ENCODE peak calls at places on chromosomes 11 and 22, in seven cellular contexts. F is dorsolateral prefrontal cortex, B is cardiac muscle cell, W is nephron progenitor cell, C is right atrium auricular region, O is choroid plexus epithelial cell, H is body of pancreas. T is an unnamed sample.

GRCh38 chr22:42837556-42837955 is 19.5 kb downstream of the ARFGAP3 start:
- DNase-seq in F (no peak), H (no peak), C (peak; percentile 40), O (no peak), B (no peak), W (no peak), T (no peak)

GRCh38 chr22:36415415-36416168 is 27.8 kb upstream of the MYH9 start:
- DNase-seq in W (no peak), C (no peak), H (no peak), B (no peak), F (no peak), O (no peak), T (no peak)

GRCh38 chr22:32600184-32600583 is 125.6 kb downstream of the FBXO7 start:
- DNase-seq in B (no peak), H (no peak), O (no peak), W (no peak), F (no peak), C (no peak), T (no peak)

GRCh38 chr11:45470151-45471001 is 184.2 kb upstream of the SYT13 start:
- DNase-seq in B (no peak), C (no peak), H (peak; percentile 66), W (no peak), O (peak; percentile 31), F (no peak), T (peak; percentile 82)

GRCh38 chr11:72821221-72821919 is 7.2 kb downstream of the ATG16L2 start:
- DNase-seq in O (no peak), W (no peak), C (no peak), B (no peak), H (no peak), F (no peak), T (no peak)

GRCh38 chr11:117096973-117097566 is 1.2 kb downstream of the SIK3 start:
- DNase-seq in B (no peak), F (no peak), H (no peak), C (no peak), O (no peak), W (no peak), T (no peak)

GRCh38 chr11:102280237-102280833 is 36.9 kb upstream of the BIRC3 start:
- DNase-seq in C (no peak), F (no peak), B (no peak), H (no peak), W (no peak), O (no peak), T (no peak)

GRCh38 chr22:42805016-42805997 is 51.8 kb downstream of the ARFGAP3 start:
- DNase-seq in O (peak; percentile 20), W (no peak), F (no peak), B (no peak), C (peak; percentile 55), H (peak; percentile 67), T (no peak)

GRCh38 chr11:14906614-14907392 is 14.8 kb upstream of the CYP2R1 start:
- DNase-seq in O (no peak), H (no peak), F (no peak), B (no peak), C (no peak), W (no peak), T (no peak)

GRCh38 chr11:12799373-12799835 is 125.2 kb downstream of the TEAD1 start:
- DNase-seq in B (no peak), F (no peak), C (no peak), W (no peak), H (no peak), O (no peak), T (no peak)

GRCh38 chr11:78000193-78000592 is 5.7 kb upstream of the INTS4 start:
- DNase-seq in W (peak; percentile 44), O (peak; percentile 89), F (no peak), H (peak; percentile 75), B (peak; percentile 85), C (no peak), T (peak; percentile 88)

GRCh38 chr11:88170680-88171079 is 4.6 kb downstream of the RAB38 start:
- DNase-seq in O (no peak), B (no peak), H (no peak), W (no peak), F (no peak), C (no peak), T (no peak)

GRCh38 chr11:95230054-95231034 is 658 bp downstream of the SESN3 start:
- DNase-seq in C (peak; percentile 64), W (peak; percentile 53), B (peak; percentile 53), F (peak; percentile 39), O (peak; percentile 30), H (no peak), T (peak; percentile 12)

GRCh38 chr11:33319965-33320813 is 63.0 kb downstream of the HIPK3 start:
- DNase-seq in C (no peak), F (no peak), W (no peak), H (no peak), B (peak; percentile 27), O (no peak), T (no peak)

GRCh38 chr11:70699294-70700221 is 301.2 kb downstream of the CTTN start:
- DNase-seq in W (no peak), C (no peak), O (no peak), F (no peak), H (no peak), B (peak; percentile 35), T (no peak)

GRCh38 chr22:48492371-48493320 is 1335.0 kb downstream of the BRD1 start:
- DNase-seq in O (peak; percentile 85), H (peak; percentile 73), C (peak; percentile 63), W (peak; percentile 70), F (peak; percentile 81), B (peak; percentile 62), T (peak; percentile 76)

GRCh38 chr11:114986365-114986764 is 308.0 kb downstream of the NXPE2 start:
- DNase-seq in F (no peak), C (no peak), O (no peak), H (no peak), B (no peak), W (no peak), T (no peak)

GRCh38 chr11:60367009-60367408 is 11.3 kb upstream of the MS4A7 start:
- DNase-seq in B (no peak), F (no peak), H (no peak), W (no peak), O (no peak), C (no peak), T (no peak)

GRCh38 chr11:118872403-118872821 is 11.3 kb upstream of the CXCR5 start:
- DNase-seq in O (no peak), B (no peak), C (no peak), W (no peak), H (no peak), F (no peak), T (no peak)

GRCh38 chr11:14275081-14275480 is 83.9 kb downstream of the RRAS2 start:
- DNase-seq in W (no peak), O (peak; percentile 86), F (no peak), H (no peak), C (no peak), B (no peak), T (peak; percentile 66)

GRCh38 chr11:61776561-61777075 is 15.8 kb downstream of the TMEM258 start:
- DNase-seq in W (peak; percentile 62), H (peak; percentile 76), O (peak; percentile 90), F (peak; percentile 73), C (no peak), B (peak; percentile 71), T (peak; percentile 82)

GRCh38 chr11:1168721-1169161 is 11.0 kb downstream of the MUC5AC start:
- DNase-seq in F (peak; percentile 30), O (no peak), H (no peak), B (no peak), W (no peak), C (no peak), T (no peak)

GRCh38 chr11:16012125-16012751 is 344.1 kb downstream of the SOX6 start:
- DNase-seq in H (peak; percentile 66), F (no peak), W (no peak), O (peak; percentile 22), B (no peak), C (no peak), T (no peak)

GRCh38 chr11:12126352-12127019 is 16.1 kb downstream of the MICAL2 start:
- DNase-seq in C (no peak), B (no peak), O (peak; percentile 91), W (no peak), F (no peak), H (no peak), T (peak; percentile 88)

GRCh38 chr22:36546932-36547331 is 18.0 kb upstream of the EIF3D start:
- DNase-seq in W (no peak), F (no peak), O (peak; percentile 74), H (no peak), B (no peak), C (no peak), T (peak; percentile 61)

GRCh38 chr11:9203715-9204311 is 61.3 kb downstream of the DENND5A start:
- DNase-seq in F (no peak), O (no peak), W (no peak), H (no peak), C (no peak), B (peak; percentile 33), T (no peak)
- TF ChIP-seq CTCF in F (peak; percentile 51), O (peak; percentile 35), W (no peak), H (no peak), C (peak; percentile 49), B (peak; percentile 5), T (peak; percentile 15)

GRCh38 chr22:49967333-49968241 is 7.0 kb downstream of the PIM3 start:
- DNase-seq in F (peak; percentile 81), O (no peak), B (peak; percentile 42), C (peak; percentile 69), W (peak; percentile 33), H (peak; percentile 75), T (no peak)
- TF ChIP-seq CTCF in F (no peak), O (no peak), B (no peak), C (no peak), W (no peak), H (no peak), T (no peak)

DNA sequence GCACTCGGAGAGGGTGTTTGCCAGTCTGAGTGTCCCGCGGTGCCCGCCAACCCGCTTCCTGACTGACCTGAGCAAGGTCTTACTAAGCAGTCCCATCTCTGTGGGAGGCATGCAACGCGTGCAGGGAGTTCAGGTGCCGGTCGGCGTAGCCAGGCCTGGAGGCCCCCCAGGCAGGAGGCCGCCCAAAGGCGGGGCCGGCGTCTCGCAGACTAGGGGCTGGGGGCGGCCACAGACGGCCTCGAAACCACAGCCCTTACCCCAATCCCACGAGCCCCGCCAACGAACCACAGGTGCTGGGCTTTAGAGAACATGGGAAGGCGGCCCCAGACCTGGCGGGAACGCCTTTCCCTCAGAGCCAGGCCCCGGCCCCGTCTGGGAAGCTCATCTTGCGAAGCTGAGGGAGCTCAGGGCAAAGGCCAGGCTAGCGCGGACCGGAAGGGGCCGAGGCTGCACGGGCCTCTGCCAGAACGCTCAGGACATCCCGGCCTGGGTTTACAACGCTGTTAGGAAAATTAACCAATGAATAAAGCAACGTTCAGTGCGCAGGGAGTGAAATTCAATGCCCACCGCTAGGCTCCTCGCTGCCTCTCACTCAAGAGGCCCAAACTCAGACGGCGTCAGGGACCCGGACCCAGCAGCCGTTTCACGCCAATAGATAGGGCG is 2.1 kb upstream of the MTFP1 start:
- DNase-seq in H (no peak), C (no peak), O (peak; percentile 84), W (no peak), F (peak; percentile 74), B (peak; percentile 51), T (no peak)
- TF ChIP-seq CTCF in H (no peak), C (no peak), O (peak; percentile 17), W (no peak), F (peak; percentile 28), B (peak; percentile 2), T (no peak)

DNA sequence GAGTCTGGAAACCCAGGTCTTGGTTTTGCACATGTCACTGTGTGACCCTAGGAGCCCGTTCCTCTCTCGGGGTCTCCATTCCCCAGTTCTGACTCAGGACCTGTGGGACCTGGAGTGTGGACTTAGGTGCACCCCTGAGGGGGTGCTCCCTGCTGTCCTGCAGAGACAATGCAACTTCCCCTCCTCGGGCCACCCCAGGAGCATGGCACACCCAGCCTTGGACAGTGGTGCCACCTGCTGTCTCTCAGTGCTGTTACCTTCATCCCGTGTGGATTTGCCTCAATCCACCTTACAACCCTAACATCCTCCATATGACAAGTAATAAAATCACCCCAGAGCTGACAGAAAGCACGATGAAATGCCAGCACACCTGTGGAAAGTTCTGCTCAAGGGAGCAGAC is 27.5 kb upstream of the CRYBB3 start:
- DNase-seq in B (no peak), W (no peak), H (peak; percentile 12), C (no peak), F (no peak), O (peak; percentile 8), T (no peak)
- TF ChIP-seq CTCF in B (peak; percentile 39), W (no peak), H (peak; percentile 17), C (peak; percentile 72), F (peak; percentile 47), O (peak; percentile 41), T (peak; percentile 39)

T was measured in fibroblast of pulmonary artery.